ENCODE peak calls at places on chromosomes 7 and 10, in six cellular contexts. L is SK-N-SH, B is H1, W is endothelial cell of umbilical vein, P is HCT116, H is HepG2. I is an unnamed sample.

GRCh38 chr10:60940435-60940834 is 3.5 kb downstream of the RHOBTB1 start:
- DNase-seq in L (no peak), B (no peak), W (no peak), P (no peak), H (no peak), I (no peak)

GRCh38 chr10:79059859-79060379 is 8.8 kb upstream of the ZMIZ1 start:
- DNase-seq in L (no peak), B (no peak), W (no peak), P (no peak), H (peak), I (no peak)

GRCh38 chr7:143393267-143394041 is 12.3 kb downstream of the ZYX start:
- DNase-seq in L (no peak), B (no peak), W (no peak), P (no peak), H (peak), I (no peak)

GRCh38 chr10:30000802-30001571 is 58.4 kb downstream of the JCAD start:
- DNase-seq in L (no peak), B (no peak), W (peak), P (no peak), H (peak), I (no peak)

GRCh38 chr7:155785536-155785935 is 26.7 kb downstream of the SHH start:
- DNase-seq in L (no peak), B (no peak), W (peak), P (no peak), H (no peak), I (no peak)

GRCh38 chr10:128990986-128991385 is 476.1 kb upstream of the MGMT start:
- DNase-seq in L (no peak), B (no peak), W (no peak), P (no peak), H (no peak), I (no peak)

GRCh38 chr10:109556399-109556798 is 366.9 kb downstream of the XPNPEP1 start:
- DNase-seq in L (no peak), B (no peak), W (no peak), P (no peak), H (no peak), I (no peak)

GRCh38 chr7:108528183-108528712 is 2.3 kb upstream of the PNPLA8 start:
- DNase-seq in L (no peak), B (no peak), W (no peak), P (peak), H (no peak), I (no peak)

GRCh38 chr7:4549681-4550080 is 132.4 kb upstream of the FOXK1 start:
- DNase-seq in L (peak), B (no peak), W (no peak), P (no peak), H (no peak), I (no peak)

GRCh38 chr7:15332962-15333361 is 228.9 kb downstream of the AGMO start:
- DNase-seq in L (no peak), B (no peak), W (no peak), P (no peak), H (no peak), I (no peak)

GRCh38 chr10:101441539-101442455 is 87.8 kb downstream of the BTRC start:
- DNase-seq in L (peak), B (no peak), W (peak), P (peak), H (peak), I (peak)

GRCh38 chr10:121580276-121581116 is 17.7 kb downstream of the FGFR2 start:
- DNase-seq in L (no peak), B (peak), W (no peak), P (no peak), H (no peak), I (no peak)

GRCh38 chr7:110442386-110442837 is 648.5 kb upstream of the LRRN3 start:
- DNase-seq in L (peak), B (peak), W (peak), P (peak), H (peak), I (no peak)

GRCh38 chr7:34991938-34992840 is 45.1 kb downstream of the DPY19L1 start:
- DNase-seq in L (no peak), B (no peak), W (peak), P (peak), H (no peak), I (no peak)

GRCh38 chr10:92916433-92916832 is 68.1 kb downstream of the EXOC6 start:
- DNase-seq in L (no peak), B (no peak), W (no peak), P (no peak), H (no peak), I (no peak)

GRCh38 chr10:112132429-112132828 is 51.1 kb downstream of the GPAM start:
- DNase-seq in L (no peak), B (no peak), W (no peak), P (no peak), H (no peak), I (no peak)

GRCh38 chr10:90288403-90288933 is 569.4 kb downstream of the HTR7 start:
- DNase-seq in L (no peak), B (no peak), W (peak), P (peak), H (no peak), I (no peak)

GRCh38 chr10:64271508-64271907 is 750.3 kb downstream of the REEP3 start:
- DNase-seq in L (no peak), B (no peak), W (no peak), P (no peak), H (no peak), I (no peak)

GRCh38 chr7:69564454-69565417 is 33.5 kb upstream of the AUTS2 start:
- DNase-seq in L (peak), B (no peak), W (peak), P (no peak), H (peak), I (peak)

GRCh38 chr10:70479626-70480253 is 1.2 kb downstream of the PALD1 start:
- DNase-seq in L (no peak), B (peak), W (no peak), P (no peak), H (no peak), I (no peak)

GRCh38 chr10:29634764-29635625 is at the start of gene SVIL:
- DNase-seq in L (no peak), B (no peak), W (peak), P (no peak), H (peak), I (no peak)

GRCh38 chr10:99370993-99371392 is 41.8 kb downstream of the CNNM1 start:
- DNase-seq in L (peak), B (no peak), W (peak), P (peak), H (peak), I (no peak)

GRCh38 chr7:184768-185264 is 7.6 kb upstream of the FAM20C start:
- DNase-seq in L (no peak), B (no peak), W (no peak), P (no peak), H (no peak), I (no peak)

GRCh38 chr7:133315332-133316040 is 62.6 kb downstream of the EXOC4 start:
- DNase-seq in L (no peak), B (no peak), W (peak), P (no peak), H (no peak), I (no peak)

GRCh38 chr10:79562135-79562756 is 2.0 kb upstream of the SFTPA2 start:
- DNase-seq in L (peak), B (peak), W (peak), P (peak), H (peak), I (peak)

GRCh38 chr10:59625842-59626522 is 83.7 kb downstream of the SLC16A9 start:
- DNase-seq in L (peak), B (peak), W (peak), P (peak), H (peak), I (no peak)

GRCh38 chr7:127717502-127718125 is 65.6 kb downstream of the SND1 start:
- DNase-seq in L (no peak), B (no peak), W (no peak), P (no peak), H (no peak), I (no peak)

GRCh38 chr10:74439213-74439612 is 288.2 kb downstream of the ADK start:
- DNase-seq in L (peak), B (no peak), W (peak), P (no peak), H (no peak), I (peak)

GRCh38 chr7:104979167-104979841 is 34.7 kb upstream of the KMT2E start:
- DNase-seq in L (no peak), B (peak), W (no peak), P (no peak), H (no peak), I (peak)

GRCh38 chr7:158065340-158065739 is 522.3 kb downstream of the PTPRN2 start:
- DNase-seq in L (no peak), B (no peak), W (no peak), P (no peak), H (no peak), I (no peak)

DNA sequence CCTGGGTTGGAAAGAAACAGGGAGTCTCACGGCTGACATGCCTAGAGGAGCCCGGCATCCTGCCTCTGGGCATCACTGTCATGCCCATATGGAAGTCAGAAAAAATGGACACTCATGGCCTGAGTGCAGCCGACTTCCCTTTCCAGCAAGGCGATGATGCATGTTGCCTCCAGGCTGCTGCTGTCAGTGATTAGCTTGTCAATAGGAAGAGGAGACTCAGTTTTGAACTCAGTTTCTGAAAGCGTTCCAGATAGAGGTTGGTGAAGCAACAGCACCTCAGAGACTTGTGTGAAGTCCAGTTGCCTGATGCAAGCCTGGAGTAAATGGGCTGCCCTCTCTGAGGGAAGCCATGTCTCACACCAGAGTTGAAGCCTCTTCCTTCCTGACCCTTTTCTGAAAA is 148.4 kb downstream of the TPST1 start:
- DNase-seq in L (no peak), B (no peak), W (no peak), P (no peak), H (no peak), I (no peak)
- H3K9ac ChIP-seq in L (no peak), B (no peak), W (no peak), P (no peak), H (no peak), I (no peak)

DNA sequence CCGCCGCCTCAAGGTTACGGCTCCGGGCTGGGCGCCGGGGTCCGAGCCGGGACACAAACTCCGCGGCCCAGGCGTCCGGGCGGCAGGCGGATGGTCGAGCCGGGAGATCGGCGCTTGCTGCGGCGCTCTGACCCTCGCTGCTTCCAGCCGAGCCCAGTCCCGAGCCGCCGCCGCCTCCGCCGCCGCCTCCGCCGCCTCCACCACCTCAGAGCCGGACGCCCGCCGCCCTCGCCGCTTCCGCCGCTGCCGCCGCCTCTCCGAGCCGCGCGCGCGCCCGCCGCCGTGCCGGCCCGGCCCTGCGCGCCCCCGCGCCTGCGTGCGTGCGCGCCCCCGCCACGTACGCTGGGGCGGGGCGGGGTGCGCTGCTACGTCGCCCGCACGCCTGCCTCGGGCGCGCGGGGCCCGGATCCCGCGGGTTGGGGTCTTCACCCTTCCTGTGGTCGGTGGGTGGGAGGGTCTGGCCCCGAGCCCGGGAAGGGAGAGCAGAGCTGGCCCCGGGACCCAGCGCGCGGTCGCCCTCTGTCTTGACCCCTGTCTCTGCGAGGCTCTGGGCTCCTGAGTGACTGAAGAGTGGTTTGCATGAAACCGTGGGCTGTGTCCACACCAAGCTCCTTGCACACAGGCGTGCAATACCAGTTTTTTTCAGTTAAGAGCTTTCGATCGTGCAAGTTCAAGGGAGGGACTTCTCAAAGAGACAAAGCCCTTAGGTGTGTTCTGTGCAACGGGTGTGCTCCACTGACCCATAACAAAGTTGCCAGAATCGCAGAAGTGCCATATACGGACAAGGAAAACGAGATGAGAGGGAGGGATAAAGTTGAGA is at the start of gene SMURF1:
- DNase-seq in L (peak), B (peak), W (peak), P (no peak), H (peak), I (no peak)
- TF ChIP-seq POLR2AphosphoS5 in L (peak), B (peak), W (peak), P (peak), H (peak), I (peak)

DNA sequence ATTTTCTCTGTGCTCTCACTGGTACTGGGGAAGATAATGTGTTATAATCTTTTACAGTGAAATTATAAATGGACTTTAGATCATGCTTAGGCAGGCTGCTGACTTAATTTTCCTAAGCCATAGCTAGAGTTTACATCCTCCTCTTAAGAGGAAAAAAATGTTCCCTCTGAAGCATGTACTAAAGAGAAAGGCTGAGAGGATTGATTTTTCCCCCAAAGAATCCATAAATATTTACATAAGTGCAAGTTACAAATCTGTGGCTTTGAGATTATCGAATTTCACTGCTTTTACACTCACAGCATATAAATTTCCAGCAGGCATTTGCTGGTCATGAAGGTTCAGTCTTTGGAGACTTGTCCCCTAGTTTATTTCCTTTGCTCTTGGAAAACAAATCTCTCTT is 43.7 kb downstream of the CREB5 start:
- DNase-seq in L (no peak), B (no peak), W (no peak), P (no peak), H (no peak), I (no peak)
- H3K27ac ChIP-seq in L (no peak), B (no peak), W (no peak), P (no peak), H (no peak), I (no peak)

DNA sequence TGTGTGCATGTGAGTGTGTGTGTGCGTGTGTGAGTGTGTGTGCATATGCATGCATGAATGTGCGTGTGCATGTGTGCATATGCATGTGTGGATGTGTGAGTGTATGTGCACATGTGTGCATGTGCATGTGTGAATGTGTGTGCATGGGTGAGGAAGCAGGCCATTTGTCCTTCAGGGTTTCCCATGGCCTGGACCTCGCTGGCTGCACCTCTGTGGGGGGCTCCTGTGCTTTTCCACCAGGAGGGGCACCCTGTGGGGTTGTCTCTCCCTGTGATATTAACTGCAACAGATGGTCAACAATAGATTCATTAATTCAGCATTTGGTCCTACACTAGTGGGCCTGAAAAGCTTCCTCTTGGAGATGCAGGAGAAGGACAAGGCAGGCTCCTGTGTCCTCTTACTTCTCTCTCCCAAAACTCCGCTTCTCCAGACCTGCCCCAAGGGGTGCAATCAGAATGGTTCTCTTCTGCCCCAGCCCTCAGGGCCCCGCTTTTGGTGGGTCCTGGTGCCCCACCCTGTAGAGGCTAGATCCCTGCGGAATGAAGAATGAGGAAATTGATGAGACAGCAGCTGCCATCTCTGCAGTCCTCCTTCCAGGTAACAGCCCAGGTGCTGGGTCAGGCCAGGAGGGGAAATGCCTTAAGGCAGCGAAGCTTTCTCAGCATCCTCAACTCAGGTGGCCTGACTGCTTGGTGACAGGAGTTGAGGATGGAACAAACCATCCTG is 41.5 kb upstream of the NUB1 start:
- DNase-seq in L (no peak), B (no peak), W (no peak), P (no peak), H (no peak), I (no peak)
- H3K9ac ChIP-seq in L (no peak), B (no peak), W (no peak), P (no peak), H (no peak), I (no peak)

GRCh38 chr10:33616921-33617320 is 282.5 kb upstream of the NRP1 start:
- DNase-seq in L (no peak), B (no peak), W (no peak), P (no peak), H (no peak), I (no peak)

GRCh38 chr10:33611423-33611822 is 277.0 kb upstream of the NRP1 start:
- DNase-seq in L (no peak), B (no peak), W (no peak), P (no peak), H (no peak), I (no peak)

GRCh38 chr10:33612116-33612515 is 277.6 kb upstream of the NRP1 start:
- DNase-seq in L (no peak), B (no peak), W (no peak), P (no peak), H (no peak), I (no peak)

GRCh38 chr10:33609546-33609945 is 275.1 kb upstream of the NRP1 start:
- DNase-seq in L (no peak), B (no peak), W (no peak), P (no peak), H (no peak), I (no peak)

GRCh38 chr10:33612551-33612950 is 278.1 kb upstream of the NRP1 start:
- DNase-seq in L (no peak), B (no peak), W (no peak), P (no peak), H (no peak), I (no peak)
- TF ChIP-seq POLR2AphosphoS5 in L (no peak), B (no peak), W (no peak), P (no peak), H (no peak), I (no peak)

GRCh38 chr7:51160411-51160810 is 156.2 kb downstream of the COBL start:
- DNase-seq in L (no peak), B (no peak), W (no peak), P (no peak), H (no peak), I (no peak)
- H3K27ac ChIP-seq in L (no peak), B (no peak), W (no peak), P (no peak), H (no peak), I (no peak)

GRCh38 chr7:30751696-30752273 is at the start of gene INMT:
- DNase-seq in L (no peak), B (no peak), W (no peak), P (no peak), H (no peak), I (no peak)
- H3K9ac ChIP-seq in L (no peak), B (no peak), W (no peak), P (no peak), H (no peak), I (no peak)

I was measured in SK-N-MC.